ENCODE peak calls at places on chromosomes 11 and 22, in nine cellular contexts. One of them, this sample, is unnamed.
A peak's percentile ranks its signal among the peaks of the same experiment; 100 is the strongest.

GRCh38 chr22:39574779-39575551 is 4.4 kb downstream of the CACNA1I start:
- DNase-seq in mucosa of descending colon: no peak
- DNase-seq in IMR-90: peak; percentile 95
- DNase-seq in uterus: no peak
- DNase-seq in breast epithelium: no peak
- DNase-seq in AG04450: peak; percentile 57
- DNase-seq in stomach: no peak
- DNase-seq in thyroid gland: peak; percentile 59
- DNase-seq in A549: peak; percentile 54
- DNase-seq in this sample: peak; percentile 47

GRCh38 chr11:87879118-87879517 is 296.1 kb downstream of the RAB38 start:
- DNase-seq in mucosa of descending colon: no peak
- DNase-seq in IMR-90: no peak
- DNase-seq in uterus: no peak
- DNase-seq in breast epithelium: no peak
- DNase-seq in AG04450: no peak
- DNase-seq in stomach: no peak
- DNase-seq in thyroid gland: no peak
- DNase-seq in A549: no peak
- DNase-seq in this sample: no peak

GRCh38 chr11:60310407-60310998 is 16.6 kb upstream of the MS4A6E start:
- DNase-seq in mucosa of descending colon: peak; percentile 26
- DNase-seq in IMR-90: no peak
- DNase-seq in uterus: no peak
- DNase-seq in breast epithelium: no peak
- DNase-seq in AG04450: no peak
- DNase-seq in stomach: no peak
- DNase-seq in thyroid gland: no peak
- DNase-seq in A549: no peak
- DNase-seq in this sample: no peak

GRCh38 chr11:45934580-45935318 is 12.3 kb downstream of the LARGE2 start:
- DNase-seq in mucosa of descending colon: no peak
- DNase-seq in IMR-90: no peak
- DNase-seq in uterus: no peak
- DNase-seq in breast epithelium: no peak
- DNase-seq in AG04450: no peak
- DNase-seq in stomach: no peak
- DNase-seq in thyroid gland: no peak
- DNase-seq in A549: no peak
- DNase-seq in this sample: no peak

GRCh38 chr11:103183981-103184592 is 74.9 kb downstream of the DYNC2H1 start:
- DNase-seq in mucosa of descending colon: no peak
- DNase-seq in IMR-90: no peak
- DNase-seq in uterus: no peak
- DNase-seq in breast epithelium: no peak
- DNase-seq in AG04450: no peak
- DNase-seq in stomach: no peak
- DNase-seq in thyroid gland: no peak
- DNase-seq in A549: no peak
- DNase-seq in this sample: no peak

GRCh38 chr22:41106122-41106968 is 14.0 kb downstream of the EP300 start:
- DNase-seq in mucosa of descending colon: no peak
- DNase-seq in IMR-90: peak; percentile 33
- DNase-seq in uterus: no peak
- DNase-seq in breast epithelium: no peak
- DNase-seq in AG04450: no peak
- DNase-seq in stomach: no peak
- DNase-seq in thyroid gland: peak; percentile 23
- DNase-seq in A549: peak; percentile 16
- DNase-seq in this sample: no peak

GRCh38 chr11:35785287-35786167 is 123.0 kb downstream of the TRIM44 start:
- DNase-seq in mucosa of descending colon: no peak
- DNase-seq in IMR-90: no peak
- DNase-seq in uterus: no peak
- DNase-seq in breast epithelium: no peak
- DNase-seq in AG04450: no peak
- DNase-seq in stomach: no peak
- DNase-seq in thyroid gland: no peak
- DNase-seq in A549: no peak
- DNase-seq in this sample: no peak

GRCh38 chr22:25008666-25009065 is 56.1 kb downstream of the KIAA1671 start:
- DNase-seq in mucosa of descending colon: no peak
- DNase-seq in IMR-90: no peak
- DNase-seq in uterus: no peak
- DNase-seq in breast epithelium: no peak
- DNase-seq in AG04450: no peak
- DNase-seq in stomach: no peak
- DNase-seq in thyroid gland: peak; percentile 76
- DNase-seq in A549: peak; percentile 16
- DNase-seq in this sample: no peak

GRCh38 chr11:88603499-88603898 is 266.0 kb upstream of the CTSC start:
- DNase-seq in mucosa of descending colon: no peak
- DNase-seq in IMR-90: peak; percentile 13
- DNase-seq in uterus: no peak
- DNase-seq in breast epithelium: no peak
- DNase-seq in AG04450: no peak
- DNase-seq in stomach: no peak
- DNase-seq in thyroid gland: no peak
- DNase-seq in A549: no peak
- DNase-seq in this sample: peak; percentile 26

GRCh38 chr11:130103296-130103814 is 33.7 kb downstream of the APLP2 start:
- DNase-seq in mucosa of descending colon: no peak
- DNase-seq in IMR-90: peak; percentile 96
- DNase-seq in uterus: no peak
- DNase-seq in breast epithelium: no peak
- DNase-seq in AG04450: peak; percentile 79
- DNase-seq in stomach: no peak
- DNase-seq in thyroid gland: no peak
- DNase-seq in A549: no peak
- DNase-seq in this sample: peak; percentile 91

GRCh38 chr11:69095300-69095699 is 46.6 kb downstream of the TPCN2 start:
- DNase-seq in mucosa of descending colon: no peak
- DNase-seq in IMR-90: no peak
- DNase-seq in uterus: no peak
- DNase-seq in breast epithelium: no peak
- DNase-seq in AG04450: no peak
- DNase-seq in stomach: no peak
- DNase-seq in thyroid gland: no peak
- DNase-seq in A549: no peak
- DNase-seq in this sample: no peak

GRCh38 chr22:17258015-17258827 is 39.0 kb upstream of the ADA2 start:
- DNase-seq in mucosa of descending colon: peak; percentile 84
- DNase-seq in IMR-90: no peak
- DNase-seq in uterus: peak; percentile 63
- DNase-seq in breast epithelium: peak; percentile 49
- DNase-seq in AG04450: no peak
- DNase-seq in stomach: peak; percentile 53
- DNase-seq in thyroid gland: peak; percentile 45
- DNase-seq in A549: no peak
- DNase-seq in this sample: peak; percentile 42

GRCh38 chr11:57568330-57568766 is 876 bp upstream of the UBE2L6 start:
- DNase-seq in mucosa of descending colon: peak; percentile 92
- DNase-seq in IMR-90: peak; percentile 67
- DNase-seq in uterus: peak; percentile 85
- DNase-seq in breast epithelium: no peak
- DNase-seq in AG04450: peak; percentile 33
- DNase-seq in stomach: no peak
- DNase-seq in thyroid gland: no peak
- DNase-seq in A549: no peak
- DNase-seq in this sample: no peak

GRCh38 chr11:129290966-129291365 is 84.7 kb upstream of the BARX2 start:
- DNase-seq in mucosa of descending colon: no peak
- DNase-seq in IMR-90: no peak
- DNase-seq in uterus: no peak
- DNase-seq in breast epithelium: no peak
- DNase-seq in AG04450: no peak
- DNase-seq in stomach: no peak
- DNase-seq in thyroid gland: no peak
- DNase-seq in A549: no peak
- DNase-seq in this sample: no peak

GRCh38 chr11:88188251-88189030 is 13.2 kb upstream of the RAB38 start:
- DNase-seq in mucosa of descending colon: no peak
- DNase-seq in IMR-90: no peak
- DNase-seq in uterus: no peak
- DNase-seq in breast epithelium: no peak
- DNase-seq in AG04450: no peak
- DNase-seq in stomach: no peak
- DNase-seq in thyroid gland: no peak
- DNase-seq in A549: no peak
- DNase-seq in this sample: no peak

GRCh38 chr22:35766654-35767580 is 49.2 kb downstream of the APOL5 start:
- DNase-seq in mucosa of descending colon: no peak
- DNase-seq in IMR-90: no peak
- DNase-seq in uterus: no peak
- DNase-seq in breast epithelium: no peak
- DNase-seq in AG04450: no peak
- DNase-seq in stomach: no peak
- DNase-seq in thyroid gland: no peak
- DNase-seq in A549: no peak
- DNase-seq in this sample: no peak

GRCh38 chr11:47552086-47552580 is 799 bp downstream of the CELF1 start:
- DNase-seq in mucosa of descending colon: no peak
- DNase-seq in IMR-90: peak; percentile 52
- DNase-seq in uterus: peak; percentile 25
- DNase-seq in breast epithelium: no peak
- DNase-seq in AG04450: no peak
- DNase-seq in stomach: no peak
- DNase-seq in thyroid gland: peak; percentile 55
- DNase-seq in A549: peak; percentile 46
- DNase-seq in this sample: no peak

GRCh38 chr11:94770563-94771120 is 2.5 kb downstream of the AMOTL1 start:
- DNase-seq in mucosa of descending colon: no peak
- DNase-seq in IMR-90: no peak
- DNase-seq in uterus: no peak
- DNase-seq in breast epithelium: no peak
- DNase-seq in AG04450: no peak
- DNase-seq in stomach: no peak
- DNase-seq in thyroid gland: no peak
- DNase-seq in A549: no peak
- DNase-seq in this sample: no peak
- H3K4me3 ChIP-seq in mucosa of descending colon: no peak overlapping the region
- H3K4me3 ChIP-seq in IMR-90: peak overlapping the region; percentile 98
- H3K4me3 ChIP-seq in uterus: peak overlapping the region; percentile 77
- H3K4me3 ChIP-seq in breast epithelium: peak overlapping the region; percentile 83
- H3K4me3 ChIP-seq in AG04450: peak overlapping the region; percentile 95
- H3K4me3 ChIP-seq in stomach: peak overlapping the region; percentile 78
- H3K4me3 ChIP-seq in thyroid gland: no peak overlapping the region
- H3K4me3 ChIP-seq in A549: no peak overlapping the region
- H3K4me3 ChIP-seq in this sample: peak overlapping the region; percentile 87

GRCh38 chr11:12091957-12092558 is 18.3 kb upstream of the MICAL2 start:
- DNase-seq in mucosa of descending colon: peak; percentile 68
- DNase-seq in IMR-90: no peak
- DNase-seq in uterus: no peak
- DNase-seq in breast epithelium: no peak
- DNase-seq in AG04450: no peak
- DNase-seq in stomach: no peak
- DNase-seq in thyroid gland: no peak
- DNase-seq in A549: no peak
- DNase-seq in this sample: no peak
- TF ChIP-seq CTCF in mucosa of descending colon: no peak
- TF ChIP-seq CTCF in IMR-90: peak; percentile 18
- TF ChIP-seq CTCF in uterus: no peak
- TF ChIP-seq CTCF in breast epithelium: peak; percentile 9
- TF ChIP-seq CTCF in AG04450: peak; percentile 43
- TF ChIP-seq CTCF in stomach: no peak
- TF ChIP-seq CTCF in thyroid gland: no peak
- TF ChIP-seq CTCF in A549: no peak
- TF ChIP-seq CTCF in this sample: peak; percentile 36

GRCh38 chr22:29030618-29031235 is 30.9 kb downstream of the C22orf31 start:
- DNase-seq in mucosa of descending colon: peak; percentile 89
- DNase-seq in IMR-90: peak; percentile 77
- DNase-seq in uterus: peak; percentile 88
- DNase-seq in breast epithelium: peak; percentile 57
- DNase-seq in AG04450: no peak
- DNase-seq in stomach: peak; percentile 93
- DNase-seq in thyroid gland: peak; percentile 96
- DNase-seq in A549: peak; percentile 82
- DNase-seq in this sample: peak; percentile 90
- H3K4me3 ChIP-seq in mucosa of descending colon: no peak overlapping the region
- H3K4me3 ChIP-seq in IMR-90: peak overlapping the region; percentile 13
- H3K4me3 ChIP-seq in uterus: peak overlapping the region; percentile 40
- H3K4me3 ChIP-seq in breast epithelium: peak overlapping the region; percentile 67
- H3K4me3 ChIP-seq in AG04450: peak overlapping the region; percentile 51
- H3K4me3 ChIP-seq in stomach: peak overlapping the region; percentile 52
- H3K4me3 ChIP-seq in thyroid gland: no peak overlapping the region
- H3K4me3 ChIP-seq in A549: peak overlapping the region; percentile 41
- H3K4me3 ChIP-seq in this sample: peak overlapping the region; percentile 32

GRCh38 chr11:120912504-120912903 is 111.4 kb upstream of the TBCEL start:
- DNase-seq in mucosa of descending colon: peak; percentile 12
- DNase-seq in IMR-90: peak; percentile 57
- DNase-seq in uterus: no peak
- DNase-seq in breast epithelium: no peak
- DNase-seq in AG04450: peak; percentile 10
- DNase-seq in stomach: no peak
- DNase-seq in thyroid gland: no peak
- DNase-seq in A549: peak; percentile 51
- DNase-seq in this sample: peak; percentile 12
- TF ChIP-seq CTCF in mucosa of descending colon: no peak
- TF ChIP-seq CTCF in IMR-90: peak; percentile 43
- TF ChIP-seq CTCF in uterus: no peak
- TF ChIP-seq CTCF in breast epithelium: no peak
- TF ChIP-seq CTCF in AG04450: peak; percentile 47
- TF ChIP-seq CTCF in stomach: no peak
- TF ChIP-seq CTCF in thyroid gland: no peak
- TF ChIP-seq CTCF in A549: peak; percentile 27
- TF ChIP-seq CTCF in this sample: peak; percentile 36

DNA sequence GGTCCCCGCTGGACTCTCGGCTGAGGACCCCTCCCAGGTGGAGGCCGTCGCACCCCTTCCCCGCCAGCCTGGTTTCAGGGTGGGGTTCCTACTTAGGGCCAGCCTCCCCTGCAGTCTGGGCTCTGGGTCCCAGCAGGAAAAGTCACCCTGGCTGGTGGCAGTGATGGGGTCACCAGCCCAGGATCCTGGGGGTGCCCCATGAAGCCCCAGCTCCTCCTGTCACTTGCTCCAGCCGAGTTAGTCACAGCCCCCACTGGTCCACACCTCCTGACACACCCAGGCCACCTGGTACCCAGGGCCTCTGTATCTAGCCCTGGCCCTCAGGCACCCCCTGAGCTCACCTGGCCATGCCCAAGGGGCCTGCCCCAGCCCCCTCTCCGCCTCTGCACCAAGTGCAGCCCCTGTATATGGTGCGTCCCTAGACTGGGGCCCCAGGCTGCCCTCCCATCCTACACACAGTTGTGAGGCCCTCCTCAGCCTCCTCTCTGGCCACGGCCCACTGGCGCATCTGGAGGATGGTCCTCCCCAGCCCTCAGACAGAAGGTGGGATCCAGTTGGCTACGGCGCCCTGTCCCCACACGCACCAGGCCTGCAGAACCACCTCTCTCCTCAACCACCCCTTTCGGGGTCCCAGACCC is 6.7 kb downstream of the PLXNB2 start:
- DNase-seq in mucosa of descending colon: no peak
- DNase-seq in IMR-90: no peak
- DNase-seq in uterus: no peak
- DNase-seq in breast epithelium: no peak
- DNase-seq in AG04450: no peak
- DNase-seq in stomach: peak; percentile 25
- DNase-seq in thyroid gland: no peak
- DNase-seq in A549: no peak
- DNase-seq in this sample: no peak
- H3K4me3 ChIP-seq in mucosa of descending colon: no peak overlapping the region
- H3K4me3 ChIP-seq in IMR-90: no peak overlapping the region
- H3K4me3 ChIP-seq in uterus: peak overlapping the region; percentile 41
- H3K4me3 ChIP-seq in breast epithelium: peak overlapping the region; percentile 73
- H3K4me3 ChIP-seq in AG04450: no peak overlapping the region
- H3K4me3 ChIP-seq in stomach: peak overlapping the region; percentile 49
- H3K4me3 ChIP-seq in thyroid gland: no peak overlapping the region
- H3K4me3 ChIP-seq in A549: no peak overlapping the region
- H3K4me3 ChIP-seq in this sample: no peak overlapping the region